ENCODE peak calls at places on chromosomes 3 and 15, in five cellular contexts. U, R, V, H and E are unnamed samples.

GRCh38 chr3:136207741-136208140 is 11.6 kb upstream of the MSL2 start:
- DNase-seq in U (no peak), R (no peak), V (no peak), H (no peak), E (no peak)

GRCh38 chr3:151290673-151291072 is 12.3 kb upstream of the P2RY14 start:
- DNase-seq in U (no peak), R (no peak), V (no peak), H (peak), E (no peak)

GRCh38 chr3:123385072-123385471 is 63.8 kb downstream of the ADCY5 start:
- DNase-seq in U (peak), R (no peak), V (no peak), H (no peak), E (no peak)

GRCh38 chr3:124263168-124263567 is 271.2 kb upstream of the ROPN1 start:
- DNase-seq in U (no peak), R (no peak), V (no peak), H (no peak), E (peak)

GRCh38 chr3:184300377-184300717 is 1.3 kb downstream of the PSMD2 start:
- DNase-seq in U (no peak), R (no peak), V (no peak), H (no peak), E (no peak)

GRCh38 chr15:68781209-68781608 is 39.5 kb downstream of the ANP32A start:
- DNase-seq in U (no peak), R (no peak), V (peak), H (no peak), E (no peak)

GRCh38 chr3:60226907-60227306 is 1024.3 kb downstream of the FHIT start:
- DNase-seq in U (no peak), R (no peak), V (no peak), H (no peak), E (no peak)

GRCh38 chr3:76998555-76998954 is 41.3 kb upstream of the ROBO2 start:
- DNase-seq in U (no peak), R (no peak), V (no peak), H (no peak), E (no peak)

GRCh38 chr3:46719044-46719565 is 1.4 kb upstream of the PRSS50 start:
- DNase-seq in U (no peak), R (no peak), V (peak), H (no peak), E (no peak)

GRCh38 chr3:40071683-40072238 is 237.7 kb upstream of the EIF1B start:
- DNase-seq in U (peak), R (no peak), V (no peak), H (no peak), E (no peak)

GRCh38 chr15:31502541-31503229 is 176.1 kb downstream of the KLF13 start:
- DNase-seq in U (peak), R (no peak), V (no peak), H (no peak), E (no peak)

GRCh38 chr3:52171577-52172261 is 17.5 kb upstream of the POC1A start:
- DNase-seq in U (no peak), R (no peak), V (no peak), H (peak), E (no peak)

GRCh38 chr3:71881041-71881440 is 96.1 kb upstream of the PROK2 start:
- DNase-seq in U (peak), R (no peak), V (peak), H (no peak), E (no peak)

GRCh38 chr3:159846255-159846654 is 142.4 kb upstream of the IL12A start:
- DNase-seq in U (no peak), R (no peak), V (no peak), H (no peak), E (no peak)

GRCh38 chr3:139310474-139310933 is 33.3 kb upstream of the MRPS22 start:
- DNase-seq in U (no peak), R (no peak), V (no peak), H (peak), E (no peak)

GRCh38 chr3:73504255-73504654 is 120.5 kb downstream of the PDZRN3 start:
- DNase-seq in U (peak), R (no peak), V (no peak), H (no peak), E (no peak)

GRCh38 chr3:71784914-71785593 is at the start of gene PROK2:
- DNase-seq in U (no peak), R (no peak), V (peak), H (no peak), E (no peak)

GRCh38 chr15:23694592-23694991 is 7.5 kb upstream of the NDN start:
- DNase-seq in U (no peak), R (no peak), V (no peak), H (no peak), E (no peak)

GRCh38 chr15:33292718-33293307 is 18.0 kb upstream of the RYR3 start:
- DNase-seq in U (peak), R (peak), V (peak), H (peak), E (no peak)

GRCh38 chr3:180594631-180595348 is 7.2 kb upstream of the TTC14 start:
- DNase-seq in U (no peak), R (peak), V (no peak), H (peak), E (no peak)

GRCh38 chr3:78919021-78919755 is 848.6 kb downstream of the ROBO1 start:
- DNase-seq in U (no peak), R (no peak), V (no peak), H (no peak), E (peak)

GRCh38 chr3:28124882-28125281 is 116.5 kb upstream of the CMC1 start:
- DNase-seq in U (no peak), R (no peak), V (no peak), H (no peak), E (no peak)

GRCh38 chr3:28130836-28131235 is 110.6 kb upstream of the CMC1 start:
- DNase-seq in U (no peak), R (no peak), V (peak), H (no peak), E (no peak)

GRCh38 chr3:28122227-28122626 is 119.2 kb upstream of the CMC1 start:
- DNase-seq in U (no peak), R (no peak), V (no peak), H (no peak), E (no peak)

DNA sequence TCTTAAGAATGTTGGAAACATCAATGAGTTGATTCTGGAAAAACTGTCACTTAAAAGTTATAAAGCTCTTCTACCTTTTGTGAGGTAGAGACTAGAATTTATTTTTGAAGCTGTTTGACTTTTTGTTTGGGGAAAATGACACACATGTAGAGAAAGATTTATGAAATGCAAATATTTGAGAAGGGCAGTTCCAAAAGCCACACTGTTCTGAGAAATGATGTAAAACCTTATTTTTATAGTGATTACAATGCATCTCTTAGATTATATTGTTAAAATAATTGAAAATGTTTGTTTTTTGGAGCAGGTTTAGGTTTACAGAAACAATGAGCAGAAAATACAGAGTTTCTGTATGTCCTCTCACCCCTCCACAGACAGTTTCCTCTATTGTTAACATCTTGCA is 116.1 kb upstream of the CMC1 start:
- DNase-seq in U (no peak), R (no peak), V (no peak), H (no peak), E (no peak)
- H3K9ac ChIP-seq in U (no peak), R (no peak), V (no peak), H (no peak), E (no peak)

DNA sequence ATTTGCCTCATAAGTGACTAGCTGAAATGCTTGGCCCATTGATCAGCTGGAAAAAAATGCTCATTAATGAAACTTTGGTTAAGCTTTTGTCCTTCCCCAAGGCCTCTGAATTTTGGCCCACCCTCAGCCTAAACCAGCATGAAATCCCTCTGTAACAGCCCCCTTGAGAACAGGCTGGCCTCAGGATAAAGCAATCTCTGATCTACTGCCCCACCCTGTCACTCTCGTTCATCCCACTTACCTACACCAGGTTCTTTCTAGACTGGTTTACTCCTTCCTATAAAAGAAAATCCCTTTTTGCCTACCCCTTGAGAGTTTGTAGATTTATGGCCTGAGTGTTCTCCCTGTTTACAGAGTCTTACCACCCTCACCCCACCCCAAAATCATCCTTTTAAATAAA is 3.4 kb upstream of the AEN start:
- DNase-seq in U (no peak), R (no peak), V (peak), H (no peak), E (no peak)
- H3K9ac ChIP-seq in U (no peak), R (no peak), V (no peak), H (no peak), E (no peak)

GRCh38 chr15:82809308-82810060 is at the start of gene WHAMM:
- DNase-seq in U (peak), R (peak), V (peak), H (peak), E (peak)

GRCh38 chr15:82808634-82809041 is 790 bp upstream of the WHAMM start:
- DNase-seq in U (peak), R (peak), V (no peak), H (no peak), E (no peak)

GRCh38 chr15:82812994-82813393 is 3.6 kb downstream of the WHAMM start:
- DNase-seq in U (no peak), R (no peak), V (no peak), H (no peak), E (no peak)

GRCh38 chr15:82810061-82810862 is 834 bp downstream of the WHAMM start:
- DNase-seq in U (peak), R (peak), V (peak), H (no peak), E (no peak)

GRCh38 chr15:82810863-82811421 is 1.5 kb downstream of the WHAMM start:
- DNase-seq in U (no peak), R (peak), V (no peak), H (no peak), E (no peak)
- H3K9ac ChIP-seq in U (peak), R (peak), V (peak), H (peak), E (peak)

GRCh38 chr15:41961014-41961518 is 11.3 kb downstream of the EHD4 start:
- DNase-seq in U (no peak), R (no peak), V (peak), H (no peak), E (no peak)
- H3K9ac ChIP-seq in U (peak), R (no peak), V (no peak), H (no peak), E (no peak)

GRCh38 chr15:82580713-82581112 is 40.5 kb upstream of the RPS17 start:
- DNase-seq in U (no peak), R (no peak), V (no peak), H (no peak), E (no peak)

GRCh38 chr15:82587805-82588204 is 47.5 kb upstream of the RPS17 start:
- DNase-seq in U (no peak), R (no peak), V (peak), H (no peak), E (no peak)

DNA sequence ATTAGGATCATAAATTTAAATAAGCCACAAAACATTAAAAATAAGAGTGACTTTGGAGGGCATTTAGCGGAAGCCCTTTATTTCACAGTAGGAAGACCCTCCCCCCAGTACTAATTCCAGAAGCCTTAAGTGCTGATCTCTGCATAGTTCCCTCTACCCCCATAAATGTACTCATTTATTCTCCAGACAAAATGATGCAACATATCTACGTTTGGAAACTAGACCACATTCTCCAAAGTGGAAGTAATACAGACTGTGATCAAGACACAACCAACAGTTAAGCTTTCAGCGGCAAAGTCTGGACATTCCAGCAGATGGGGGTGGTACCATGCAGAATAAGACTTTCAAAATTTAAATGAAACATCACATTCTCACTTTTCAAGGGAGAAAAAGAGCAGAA is 44.8 kb upstream of the RPS17 start:
- DNase-seq in U (no peak), R (no peak), V (no peak), H (no peak), E (no peak)
- H3K9ac ChIP-seq in U (no peak), R (no peak), V (no peak), H (no peak), E (no peak)

DNA sequence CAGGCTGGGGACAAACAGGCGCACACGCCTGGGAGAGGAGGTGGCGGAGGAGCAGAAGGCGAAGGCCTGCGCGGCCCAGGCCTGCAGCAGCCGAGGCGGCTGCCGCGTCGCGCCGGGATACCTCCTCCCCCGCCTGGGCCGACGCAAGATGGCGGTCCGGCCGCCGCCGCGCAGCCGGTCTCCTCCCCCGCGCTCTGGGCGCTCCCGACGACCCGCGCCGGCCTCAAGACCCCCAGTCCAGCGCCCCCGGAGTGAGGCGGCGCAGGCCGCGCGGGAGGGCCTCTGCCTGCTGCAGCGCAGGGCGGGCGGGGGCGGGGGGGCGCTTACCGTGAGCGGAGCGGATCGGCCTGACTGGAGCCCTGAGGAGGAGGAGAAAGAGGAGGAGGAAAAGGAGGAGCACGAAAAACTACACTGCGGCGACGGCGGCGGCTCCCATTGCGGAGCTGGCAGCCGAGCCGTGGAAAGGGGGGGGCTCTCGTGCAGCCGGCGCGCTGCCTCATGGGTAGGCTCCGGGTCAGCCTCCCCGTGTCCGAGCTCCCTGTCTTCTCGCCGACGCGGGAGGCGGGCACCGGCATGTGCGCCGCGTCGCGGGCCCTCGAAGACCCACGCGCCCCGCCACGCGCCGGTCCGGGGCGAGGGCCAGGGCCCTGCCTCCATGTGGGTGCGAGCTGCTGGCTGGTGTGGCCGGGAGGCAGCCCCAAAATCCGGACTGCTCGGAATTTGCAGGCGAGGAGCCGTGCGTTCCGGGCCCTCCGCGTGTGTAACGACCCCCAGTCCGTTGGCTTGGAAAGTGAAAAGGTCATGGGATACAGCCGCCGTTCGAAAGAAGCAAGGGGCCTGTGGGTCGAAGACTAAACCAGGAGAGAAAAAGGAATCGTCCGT is at the start of gene ZNF280D:
- DNase-seq in U (peak), R (peak), V (no peak), H (peak), E (peak)
- H3K9ac ChIP-seq in U (peak), R (peak), V (no peak), H (peak), E (peak)

GRCh38 chr3:25429960-25430941 is 2.2 kb downstream of the RARB start:
- DNase-seq in U (no peak), R (no peak), V (no peak), H (no peak), E (no peak)
- H3K9ac ChIP-seq in U (no peak), R (no peak), V (peak), H (no peak), E (no peak)